ENCODE peak calls at places on chromosome 12, in ten cellular contexts. One of them, this sample, is unnamed.
A peak's percentile ranks its signal among the peaks of the same experiment; 100 is the strongest.

GRCh38 chr12:53299101-53299453 is 418 bp upstream of the MYG1 start:
- DNase-seq in H1: no peak
- DNase-seq in GM12878: no peak
- DNase-seq in HepG2: peak; percentile 23
- DNase-seq in tibial nerve: no peak
- DNase-seq in suprapubic skin: no peak
- DNase-seq in body of pancreas: no peak
- DNase-seq in ovary: no peak
- DNase-seq in prostate gland: no peak
- DNase-seq in adrenal gland: peak; percentile 72
- DNase-seq in this sample: no peak

GRCh38 chr12:112122823-112123690 is 2.3 kb upstream of the TRAFD1 start:
- DNase-seq in H1: no peak
- DNase-seq in GM12878: no peak
- DNase-seq in HepG2: peak; percentile 72
- DNase-seq in tibial nerve: no peak
- DNase-seq in suprapubic skin: no peak
- DNase-seq in body of pancreas: no peak
- DNase-seq in ovary: no peak
- DNase-seq in prostate gland: no peak
- DNase-seq in adrenal gland: no peak
- DNase-seq in this sample: no peak

GRCh38 chr12:6197996-6198395 is 2.2 kb upstream of the CD9 start:
- DNase-seq in H1: no peak
- DNase-seq in GM12878: no peak
- DNase-seq in HepG2: no peak
- DNase-seq in tibial nerve: no peak
- DNase-seq in suprapubic skin: peak; percentile 54
- DNase-seq in body of pancreas: no peak
- DNase-seq in ovary: no peak
- DNase-seq in prostate gland: peak; percentile 54
- DNase-seq in adrenal gland: no peak
- DNase-seq in this sample: no peak

GRCh38 chr12:131860472-131861260 is 32.5 kb downstream of the MMP17 start:
- DNase-seq in H1: no peak
- DNase-seq in GM12878: no peak
- DNase-seq in HepG2: peak; percentile 94
- DNase-seq in tibial nerve: peak; percentile 32
- DNase-seq in suprapubic skin: peak; percentile 79
- DNase-seq in body of pancreas: no peak
- DNase-seq in ovary: no peak
- DNase-seq in prostate gland: no peak
- DNase-seq in adrenal gland: peak; percentile 68
- DNase-seq in this sample: no peak

GRCh38 chr12:1797991-1798733 is 22.2 kb upstream of the LRTM2 start:
- DNase-seq in H1: no peak
- DNase-seq in GM12878: no peak
- DNase-seq in HepG2: no peak
- DNase-seq in tibial nerve: no peak
- DNase-seq in suprapubic skin: peak; percentile 60
- DNase-seq in body of pancreas: peak; percentile 11
- DNase-seq in ovary: peak; percentile 32
- DNase-seq in prostate gland: no peak
- DNase-seq in adrenal gland: peak; percentile 50
- DNase-seq in this sample: no peak

GRCh38 chr12:103249614-103250013 is 246.2 kb downstream of the C12orf42 start:
- DNase-seq in H1: no peak
- DNase-seq in GM12878: no peak
- DNase-seq in HepG2: no peak
- DNase-seq in tibial nerve: no peak
- DNase-seq in suprapubic skin: no peak
- DNase-seq in body of pancreas: no peak
- DNase-seq in ovary: no peak
- DNase-seq in prostate gland: no peak
- DNase-seq in adrenal gland: no peak
- DNase-seq in this sample: no peak

GRCh38 chr12:80325167-80325959 is 118.7 kb upstream of the PTPRQ start:
- DNase-seq in H1: no peak
- DNase-seq in GM12878: no peak
- DNase-seq in HepG2: no peak
- DNase-seq in tibial nerve: no peak
- DNase-seq in suprapubic skin: no peak
- DNase-seq in body of pancreas: no peak
- DNase-seq in ovary: no peak
- DNase-seq in prostate gland: no peak
- DNase-seq in adrenal gland: no peak
- DNase-seq in this sample: no peak

GRCh38 chr12:19131020-19131431 is 1.5 kb downstream of the PLEKHA5 start:
- DNase-seq in H1: no peak
- DNase-seq in GM12878: no peak
- DNase-seq in HepG2: peak; percentile 41
- DNase-seq in tibial nerve: no peak
- DNase-seq in suprapubic skin: no peak
- DNase-seq in body of pancreas: peak; percentile 21
- DNase-seq in ovary: no peak
- DNase-seq in prostate gland: peak; percentile 15
- DNase-seq in adrenal gland: peak; percentile 56
- DNase-seq in this sample: peak; percentile 21

GRCh38 chr12:49674318-49674985 is 32.8 kb downstream of the FMNL3 start:
- DNase-seq in H1: no peak
- DNase-seq in GM12878: no peak
- DNase-seq in HepG2: no peak
- DNase-seq in tibial nerve: no peak
- DNase-seq in suprapubic skin: no peak
- DNase-seq in body of pancreas: no peak
- DNase-seq in ovary: no peak
- DNase-seq in prostate gland: no peak
- DNase-seq in adrenal gland: no peak
- DNase-seq in this sample: peak; percentile 37

GRCh38 chr12:49672351-49673181 is 34.6 kb downstream of the FMNL3 start:
- DNase-seq in H1: no peak
- DNase-seq in GM12878: no peak
- DNase-seq in HepG2: no peak
- DNase-seq in tibial nerve: no peak
- DNase-seq in suprapubic skin: no peak
- DNase-seq in body of pancreas: no peak
- DNase-seq in ovary: no peak
- DNase-seq in prostate gland: no peak
- DNase-seq in adrenal gland: no peak
- DNase-seq in this sample: no peak

GRCh38 chr12:49671051-49671765 is 36.0 kb downstream of the FMNL3 start:
- DNase-seq in H1: no peak
- DNase-seq in GM12878: no peak
- DNase-seq in HepG2: no peak
- DNase-seq in tibial nerve: no peak
- DNase-seq in suprapubic skin: no peak
- DNase-seq in body of pancreas: no peak
- DNase-seq in ovary: no peak
- DNase-seq in prostate gland: no peak
- DNase-seq in adrenal gland: peak; percentile 75
- DNase-seq in this sample: no peak

GRCh38 chr12:49675137-49675536 is 32.1 kb downstream of the FMNL3 start:
- DNase-seq in H1: no peak
- DNase-seq in GM12878: no peak
- DNase-seq in HepG2: no peak
- DNase-seq in tibial nerve: no peak
- DNase-seq in suprapubic skin: no peak
- DNase-seq in body of pancreas: no peak
- DNase-seq in ovary: no peak
- DNase-seq in prostate gland: no peak
- DNase-seq in adrenal gland: no peak
- DNase-seq in this sample: no peak

DNA sequence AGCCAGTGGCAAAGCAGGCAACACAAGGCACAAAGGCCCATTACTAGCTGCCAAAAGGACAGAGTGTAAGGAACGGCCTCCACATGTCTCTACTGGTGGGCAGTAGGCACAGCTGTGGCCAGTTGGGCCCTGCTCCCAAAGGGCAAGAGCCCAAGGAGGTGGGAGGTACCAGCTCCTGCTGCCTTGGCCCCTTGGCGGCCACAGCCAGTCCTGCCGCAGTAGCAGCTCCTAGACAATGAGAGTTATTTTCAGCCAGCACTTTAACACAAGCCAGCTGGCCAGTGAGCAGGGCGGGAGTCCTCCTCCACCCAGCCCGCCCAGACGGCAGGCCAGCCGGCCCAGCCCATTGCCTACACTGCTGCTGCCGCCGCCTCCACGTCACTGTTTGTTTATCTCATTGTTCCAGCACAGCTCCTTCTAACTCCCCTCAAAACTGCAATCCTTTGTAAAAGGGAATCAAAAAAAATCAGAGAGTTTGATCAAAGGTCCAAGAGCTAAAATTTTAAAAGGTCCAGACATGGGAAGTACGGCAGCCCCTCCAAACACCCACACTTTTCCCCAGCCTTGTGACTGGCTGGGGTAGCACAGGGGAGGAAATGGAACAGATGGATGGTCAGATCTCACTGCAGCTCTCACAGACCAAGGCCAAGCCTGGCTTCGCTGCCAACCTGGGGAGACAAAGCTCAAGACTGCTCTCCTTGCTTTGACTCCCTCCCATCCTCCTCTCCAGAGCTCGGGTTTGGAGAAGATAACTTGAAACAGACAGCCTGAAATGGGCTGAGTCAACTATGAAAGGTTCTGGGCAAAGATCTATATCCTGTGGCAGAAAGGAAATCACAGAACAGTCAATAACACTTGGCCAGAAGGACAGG is 33.5 kb downstream of the FMNL3 start:
- DNase-seq in H1: peak; percentile 61
- DNase-seq in GM12878: no peak
- DNase-seq in HepG2: peak; percentile 47
- DNase-seq in tibial nerve: peak; percentile 88
- DNase-seq in suprapubic skin: peak; percentile 92
- DNase-seq in body of pancreas: peak; percentile 86
- DNase-seq in ovary: peak; percentile 93
- DNase-seq in prostate gland: peak; percentile 86
- DNase-seq in adrenal gland: peak; percentile 96
- DNase-seq in this sample: peak; percentile 93
- TF ChIP-seq POLR2A in H1: no peak
- TF ChIP-seq POLR2A in GM12878: no peak
- TF ChIP-seq POLR2A in HepG2: no peak
- TF ChIP-seq POLR2A in tibial nerve: peak; percentile 84
- TF ChIP-seq POLR2A in suprapubic skin: no peak
- TF ChIP-seq POLR2A in body of pancreas: peak; percentile 77
- TF ChIP-seq POLR2A in ovary: peak; percentile 73
- TF ChIP-seq POLR2A in prostate gland: peak; percentile 69
- TF ChIP-seq POLR2A in adrenal gland: peak; percentile 93
- TF ChIP-seq POLR2A in this sample: no peak

GRCh38 chr12:101748907-101749306 is 9.6 kb upstream of the SYCP3 start:
- DNase-seq in H1: no peak
- DNase-seq in GM12878: no peak
- DNase-seq in HepG2: no peak
- DNase-seq in tibial nerve: no peak
- DNase-seq in suprapubic skin: no peak
- DNase-seq in body of pancreas: no peak
- DNase-seq in ovary: no peak
- DNase-seq in prostate gland: no peak
- DNase-seq in adrenal gland: no peak
- DNase-seq in this sample: no peak

GRCh38 chr12:101747695-101748094 is 8.4 kb upstream of the SYCP3 start:
- DNase-seq in H1: no peak
- DNase-seq in GM12878: no peak
- DNase-seq in HepG2: no peak
- DNase-seq in tibial nerve: no peak
- DNase-seq in suprapubic skin: no peak
- DNase-seq in body of pancreas: no peak
- DNase-seq in ovary: no peak
- DNase-seq in prostate gland: no peak
- DNase-seq in adrenal gland: no peak
- DNase-seq in this sample: no peak

GRCh38 chr12:101745481-101745880 is 6.2 kb upstream of the SYCP3 start:
- DNase-seq in H1: no peak
- DNase-seq in GM12878: no peak
- DNase-seq in HepG2: no peak
- DNase-seq in tibial nerve: no peak
- DNase-seq in suprapubic skin: no peak
- DNase-seq in body of pancreas: no peak
- DNase-seq in ovary: no peak
- DNase-seq in prostate gland: no peak
- DNase-seq in adrenal gland: no peak
- DNase-seq in this sample: no peak

GRCh38 chr12:101743724-101744472 is 4.6 kb upstream of the SYCP3 start:
- DNase-seq in H1: no peak
- DNase-seq in GM12878: peak; percentile 67
- DNase-seq in HepG2: no peak
- DNase-seq in tibial nerve: no peak
- DNase-seq in suprapubic skin: no peak
- DNase-seq in body of pancreas: no peak
- DNase-seq in ovary: no peak
- DNase-seq in prostate gland: no peak
- DNase-seq in adrenal gland: no peak
- DNase-seq in this sample: no peak

DNA sequence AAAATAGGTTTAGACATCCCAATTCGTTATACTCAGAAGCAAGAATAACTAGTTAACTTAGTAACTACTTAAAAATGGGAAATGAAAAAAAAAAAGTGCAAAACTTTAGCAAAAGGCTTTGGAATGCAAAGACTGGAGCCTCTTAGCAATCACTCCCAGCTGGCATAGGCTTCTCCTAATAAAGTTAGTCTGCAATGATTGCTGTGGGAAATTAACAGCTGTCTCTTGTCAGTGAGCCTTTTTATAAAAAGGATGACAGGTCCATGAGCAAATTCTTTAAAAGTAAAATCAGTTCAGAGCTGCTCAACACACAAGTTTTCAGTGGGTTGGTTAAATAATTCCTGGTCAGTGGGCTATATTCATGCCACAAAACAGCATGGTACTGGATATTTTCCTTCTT is 7.4 kb upstream of the SYCP3 start:
- DNase-seq in H1: no peak
- DNase-seq in GM12878: no peak
- DNase-seq in HepG2: no peak
- DNase-seq in tibial nerve: no peak
- DNase-seq in suprapubic skin: no peak
- DNase-seq in body of pancreas: peak; percentile 29
- DNase-seq in ovary: no peak
- DNase-seq in prostate gland: no peak
- DNase-seq in adrenal gland: no peak
- DNase-seq in this sample: no peak
- H3K27ac ChIP-seq in H1: no peak overlapping the region
- H3K27ac ChIP-seq in GM12878: no peak overlapping the region
- H3K27ac ChIP-seq in HepG2: no peak overlapping the region
- H3K27ac ChIP-seq in tibial nerve: no peak overlapping the region
- H3K27ac ChIP-seq in suprapubic skin: no peak overlapping the region
- H3K27ac ChIP-seq in body of pancreas: no peak overlapping the region
- H3K27ac ChIP-seq in ovary: no peak overlapping the region
- H3K27ac ChIP-seq in prostate gland: no peak overlapping the region
- H3K27ac ChIP-seq in adrenal gland: no peak overlapping the region
- H3K27ac ChIP-seq in this sample: no peak overlapping the region

GRCh38 chr12:67515679-67516363 is 132.7 kb upstream of the DYRK2 start:
- DNase-seq in H1: no peak
- DNase-seq in GM12878: peak; percentile 51
- DNase-seq in HepG2: no peak
- DNase-seq in tibial nerve: no peak
- DNase-seq in suprapubic skin: no peak
- DNase-seq in body of pancreas: peak; percentile 18
- DNase-seq in ovary: no peak
- DNase-seq in prostate gland: no peak
- DNase-seq in adrenal gland: no peak
- DNase-seq in this sample: no peak

GRCh38 chr12:67514502-67514901 is 134.0 kb upstream of the DYRK2 start:
- DNase-seq in H1: no peak
- DNase-seq in GM12878: no peak
- DNase-seq in HepG2: no peak
- DNase-seq in tibial nerve: no peak
- DNase-seq in suprapubic skin: no peak
- DNase-seq in body of pancreas: no peak
- DNase-seq in ovary: no peak
- DNase-seq in prostate gland: no peak
- DNase-seq in adrenal gland: no peak
- DNase-seq in this sample: no peak

GRCh38 chr12:67509987-67510386 is 138.6 kb upstream of the DYRK2 start:
- DNase-seq in H1: no peak
- DNase-seq in GM12878: no peak
- DNase-seq in HepG2: no peak
- DNase-seq in tibial nerve: no peak
- DNase-seq in suprapubic skin: no peak
- DNase-seq in body of pancreas: no peak
- DNase-seq in ovary: no peak
- DNase-seq in prostate gland: no peak
- DNase-seq in adrenal gland: no peak
- DNase-seq in this sample: no peak

GRCh38 chr12:67508830-67509229 is 139.7 kb upstream of the DYRK2 start:
- DNase-seq in H1: no peak
- DNase-seq in GM12878: no peak
- DNase-seq in HepG2: no peak
- DNase-seq in tibial nerve: no peak
- DNase-seq in suprapubic skin: no peak
- DNase-seq in body of pancreas: no peak
- DNase-seq in ovary: no peak
- DNase-seq in prostate gland: no peak
- DNase-seq in adrenal gland: no peak
- DNase-seq in this sample: no peak

DNA sequence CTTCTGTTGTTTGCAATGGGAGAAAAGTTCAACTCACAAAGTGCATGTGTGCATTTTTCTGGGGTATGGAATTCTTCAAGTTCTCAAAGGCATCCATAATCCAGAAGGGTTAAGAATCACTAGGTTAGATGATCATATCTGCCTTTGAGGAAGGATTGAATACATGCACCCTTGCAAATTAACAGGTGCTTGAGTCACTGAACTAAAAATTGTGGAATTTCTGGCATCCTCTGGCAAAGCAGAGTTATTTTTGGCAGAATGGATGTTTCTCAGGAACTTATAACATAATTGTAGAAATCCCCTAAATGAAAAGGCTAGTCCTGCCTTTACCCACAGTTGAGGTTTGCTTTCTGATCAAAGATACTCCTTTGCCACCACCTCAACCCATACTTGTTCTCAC is 136.5 kb upstream of the DYRK2 start:
- DNase-seq in H1: no peak
- DNase-seq in GM12878: no peak
- DNase-seq in HepG2: no peak
- DNase-seq in tibial nerve: no peak
- DNase-seq in suprapubic skin: no peak
- DNase-seq in body of pancreas: no peak
- DNase-seq in ovary: no peak
- DNase-seq in prostate gland: no peak
- DNase-seq in adrenal gland: no peak
- DNase-seq in this sample: no peak
- TF ChIP-seq POLR2A in H1: no peak
- TF ChIP-seq POLR2A in GM12878: no peak
- TF ChIP-seq POLR2A in HepG2: no peak
- TF ChIP-seq POLR2A in tibial nerve: no peak
- TF ChIP-seq POLR2A in suprapubic skin: no peak
- TF ChIP-seq POLR2A in body of pancreas: no peak
- TF ChIP-seq POLR2A in ovary: no peak
- TF ChIP-seq POLR2A in prostate gland: no peak
- TF ChIP-seq POLR2A in adrenal gland: no peak
- TF ChIP-seq POLR2A in this sample: no peak

DNA sequence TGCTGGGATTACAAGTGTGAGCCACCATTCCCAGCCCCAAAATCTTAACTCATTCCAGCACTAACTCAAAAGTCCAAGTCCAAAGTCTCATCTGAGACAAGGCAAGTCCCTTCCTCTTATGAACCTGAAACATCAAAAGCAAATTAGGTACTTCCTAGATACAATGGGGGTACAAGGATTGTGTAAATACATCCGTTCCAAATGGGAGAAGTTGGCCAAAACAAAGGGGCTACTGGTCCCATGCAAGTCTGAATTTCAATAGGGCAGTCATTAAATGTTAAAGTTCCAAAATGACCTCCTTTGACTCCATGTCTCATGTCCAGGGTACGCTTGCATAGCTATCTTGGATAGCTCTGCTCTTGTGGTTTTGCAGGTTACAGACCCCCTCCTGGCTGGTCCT is 94.7 kb upstream of the PPM1H start:
- DNase-seq in H1: no peak
- DNase-seq in GM12878: no peak
- DNase-seq in HepG2: no peak
- DNase-seq in tibial nerve: no peak
- DNase-seq in suprapubic skin: no peak
- DNase-seq in body of pancreas: no peak
- DNase-seq in ovary: no peak
- DNase-seq in prostate gland: no peak
- DNase-seq in adrenal gland: no peak
- DNase-seq in this sample: no peak
- H3K27ac ChIP-seq in H1: no peak overlapping the region
- H3K27ac ChIP-seq in GM12878: no peak overlapping the region
- H3K27ac ChIP-seq in HepG2: no peak overlapping the region
- H3K27ac ChIP-seq in tibial nerve: no peak overlapping the region
- H3K27ac ChIP-seq in suprapubic skin: no peak overlapping the region
- H3K27ac ChIP-seq in body of pancreas: no peak overlapping the region
- H3K27ac ChIP-seq in ovary: no peak overlapping the region
- H3K27ac ChIP-seq in prostate gland: no peak overlapping the region
- H3K27ac ChIP-seq in adrenal gland: no peak overlapping the region
- H3K27ac ChIP-seq in this sample: no peak overlapping the region

This sample was measured in breast epithelium.